ENCODE peak calls at places on chromosomes 6 and 20, in five cellular contexts. D, P, J, I and G are unnamed samples.

GRCh38 chr20:64156136-64156885 is 7.9 kb upstream of the MYT1 start:
- DNase-seq in D (no peak), P (peak), J (no peak), I (no peak), G (no peak)

GRCh38 chr6:111427341-111428116 is 55.5 kb downstream of the REV3L start:
- DNase-seq in D (peak), P (no peak), J (no peak), I (no peak), G (no peak)

GRCh38 chr6:29758761-29759160 is 35.5 kb downstream of the HLA-F start:
- DNase-seq in D (no peak), P (no peak), J (no peak), I (no peak), G (no peak)

GRCh38 chr6:43461936-43462335 is 6.6 kb upstream of the DLK2 start:
- DNase-seq in D (no peak), P (no peak), J (no peak), I (no peak), G (no peak)

GRCh38 chr6:128508588-128509296 is 11.7 kb downstream of the PTPRK start:
- DNase-seq in D (peak), P (no peak), J (no peak), I (no peak), G (no peak)

GRCh38 chr20:8155848-8156602 is 24.0 kb downstream of the PLCB1 start:
- DNase-seq in D (peak), P (no peak), J (no peak), I (peak), G (no peak)

GRCh38 chr6:76026101-76026500 is 46.4 kb downstream of the IMPG1 start:
- DNase-seq in D (no peak), P (no peak), J (no peak), I (no peak), G (no peak)

GRCh38 chr6:165404703-165405102 is 95.3 kb upstream of the C6orf118 start:
- DNase-seq in D (no peak), P (no peak), J (no peak), I (no peak), G (no peak)

GRCh38 chr6:51495806-51496380 is 591.5 kb downstream of the PKHD1 start:
- DNase-seq in D (no peak), P (no peak), J (no peak), I (no peak), G (no peak)

GRCh38 chr6:51490101-51490500 is 597.3 kb downstream of the PKHD1 start:
- DNase-seq in D (no peak), P (no peak), J (no peak), I (no peak), G (no peak)

GRCh38 chr6:51489133-51489532 is 598.3 kb downstream of the PKHD1 start:
- DNase-seq in D (no peak), P (no peak), J (no peak), I (no peak), G (no peak)

GRCh38 chr6:51495016-51495805 is 592.2 kb downstream of the PKHD1 start:
- DNase-seq in D (no peak), P (no peak), J (no peak), I (no peak), G (no peak)

DNA sequence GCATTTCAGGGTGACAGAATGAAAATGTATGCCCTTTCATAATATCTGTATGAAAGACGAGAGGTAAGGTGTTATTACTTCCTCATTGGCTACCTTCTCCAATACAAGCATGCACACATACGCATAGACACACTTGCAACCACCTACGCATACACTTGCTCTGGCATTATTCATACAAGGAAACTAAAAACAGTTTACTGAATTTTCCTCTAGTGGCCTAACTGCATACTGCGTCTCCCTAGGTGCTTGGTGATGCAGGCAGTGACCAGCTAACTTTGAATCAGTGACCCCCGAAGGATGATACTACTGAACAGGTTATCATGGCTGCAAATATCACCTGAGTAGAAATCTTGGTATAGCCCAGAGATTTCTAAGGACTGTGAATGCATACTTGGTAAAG is 593.1 kb downstream of the PKHD1 start:
- DNase-seq in D (no peak), P (no peak), J (no peak), I (no peak), G (no peak)
- TF ChIP-seq CTCF in D (no peak), P (no peak), J (no peak), I (no peak), G (no peak)

GRCh38 chr6:11231108-11231463 is 1.4 kb downstream of the NEDD9 start:
- DNase-seq in D (no peak), P (no peak), J (no peak), I (no peak), G (no peak)
- H3K27ac ChIP-seq in D (peak), P (peak), J (peak), I (peak), G (peak)

DNA sequence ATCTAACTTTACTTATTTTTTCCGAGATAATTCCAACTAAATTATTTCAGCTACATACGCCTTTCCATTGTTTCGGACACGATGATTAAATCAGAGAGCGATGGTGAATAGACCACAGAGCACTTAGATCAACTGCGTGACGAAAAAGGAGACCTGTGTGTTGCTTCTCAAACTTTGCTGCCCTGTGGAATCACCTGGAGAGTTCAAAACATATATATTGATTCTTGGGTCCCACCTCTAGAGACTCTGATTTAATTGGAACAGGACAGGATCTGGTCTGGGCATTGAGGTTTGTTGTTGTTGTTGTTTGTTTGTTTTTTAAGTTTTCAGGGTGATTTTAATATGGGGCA is 401 bp upstream of the TNFRSF21 start:
- DNase-seq in D (no peak), P (no peak), J (no peak), I (no peak), G (no peak)
- TF ChIP-seq CTCF in D (no peak), P (no peak), J (no peak), I (no peak), G (no peak)

GRCh38 chr6:626236-626635 is 30.7 kb downstream of the HUS1B start:
- DNase-seq in D (no peak), P (no peak), J (no peak), I (no peak), G (no peak)
- H3K27ac ChIP-seq in D (no peak), P (no peak), J (no peak), I (no peak), G (no peak)

GRCh38 chr20:49821850-49822249 is 9.2 kb downstream of the SLC9A8 start:
- DNase-seq in D (peak), P (no peak), J (no peak), I (peak), G (no peak)
- TF ChIP-seq CTCF in D (peak), P (no peak), J (no peak), I (peak), G (peak)

DNA sequence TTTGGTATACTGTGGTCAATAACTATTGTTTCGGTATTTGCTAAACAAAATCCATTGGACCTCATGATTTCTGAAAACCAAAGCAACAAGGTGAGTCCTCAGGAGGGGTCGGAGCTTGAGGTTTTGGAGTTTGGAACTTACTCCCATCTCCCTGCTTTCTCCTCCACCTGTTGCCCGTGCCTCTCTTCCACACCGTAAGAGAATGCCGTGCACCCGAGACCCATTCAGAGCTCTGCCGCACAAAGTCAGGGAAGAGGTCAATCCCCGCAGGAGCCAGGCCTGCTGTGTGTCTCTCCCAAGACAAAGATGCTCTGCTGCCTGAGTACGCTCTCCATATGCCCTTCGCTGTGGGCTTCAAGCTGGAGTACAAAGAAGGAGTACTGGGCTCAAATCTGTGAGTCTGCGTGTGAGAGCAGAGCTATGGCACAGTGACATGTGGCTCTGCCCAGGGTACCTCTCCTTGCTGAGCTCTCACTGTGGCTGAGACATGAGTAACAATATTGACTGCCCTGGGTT is 23.9 kb downstream of the PXDC1 start:
- DNase-seq in D (no peak), P (no peak), J (no peak), I (no peak), G (no peak)
- H3K27ac ChIP-seq in D (no peak), P (no peak), J (no peak), I (no peak), G (no peak)

DNA sequence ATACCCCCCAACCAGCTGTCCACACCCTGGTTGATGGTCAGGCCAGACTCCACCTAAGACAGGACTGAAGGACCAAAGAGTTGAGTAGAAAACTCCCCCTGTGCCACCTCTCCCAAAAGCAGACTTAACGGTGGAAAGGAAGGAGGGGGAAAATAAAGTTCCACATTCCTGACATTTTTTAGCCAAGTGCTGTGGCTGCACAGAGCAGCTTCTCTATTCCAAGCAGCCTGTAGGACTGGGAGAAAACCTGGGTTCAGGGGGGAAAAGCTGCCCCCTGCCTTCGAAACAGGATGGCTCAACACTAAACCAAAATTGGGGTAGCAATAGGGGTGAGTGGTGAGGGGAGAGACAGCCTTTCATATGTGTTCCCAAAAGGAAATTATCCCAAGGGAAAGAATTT is 3.6 kb downstream of the TRAM2 start:
- DNase-seq in D (peak), P (no peak), J (no peak), I (no peak), G (no peak)
- TF ChIP-seq CTCF in D (no peak), P (peak), J (no peak), I (no peak), G (no peak)

GRCh38 chr20:17635846-17636245 is 46.2 kb downstream of the RRBP1 start:
- DNase-seq in D (no peak), P (no peak), J (no peak), I (no peak), G (no peak)

GRCh38 chr20:17637413-17637780 is 44.6 kb downstream of the RRBP1 start:
- DNase-seq in D (no peak), P (no peak), J (no peak), I (no peak), G (no peak)

GRCh38 chr20:17635320-17635673 is 46.7 kb downstream of the RRBP1 start:
- DNase-seq in D (no peak), P (no peak), J (no peak), I (no peak), G (no peak)

GRCh38 chr20:17637985-17638640 is 43.9 kb downstream of the RRBP1 start:
- DNase-seq in D (no peak), P (no peak), J (no peak), I (no peak), G (no peak)

GRCh38 chr20:17636523-17637412 is 45.3 kb downstream of the RRBP1 start:
- DNase-seq in D (no peak), P (no peak), J (no peak), I (no peak), G (no peak)
- H3K27ac ChIP-seq in D (no peak), P (no peak), J (no peak), I (peak), G (no peak)

DNA sequence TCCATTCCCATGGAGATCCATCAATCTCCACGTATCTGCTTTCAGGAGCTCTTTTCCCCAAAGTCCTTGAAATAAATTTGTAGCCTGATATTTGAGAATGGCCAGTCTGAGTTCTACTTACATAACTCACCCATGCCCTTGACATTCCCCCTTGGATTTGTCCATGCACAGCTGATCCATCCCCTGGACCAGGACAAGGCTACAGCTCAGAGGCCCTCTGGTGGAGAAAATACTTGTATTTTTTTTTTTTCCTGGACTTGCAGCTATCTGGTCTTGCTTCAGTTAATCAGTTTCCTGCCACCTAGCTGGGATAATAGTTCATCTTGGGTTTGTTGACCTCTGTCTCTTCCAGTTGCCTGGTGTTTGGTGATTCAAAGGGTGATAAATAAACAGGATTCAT is 467.6 kb downstream of the DHX35 start:
- DNase-seq in D (no peak), P (no peak), J (no peak), I (no peak), G (no peak)
- TF ChIP-seq CTCF in D (no peak), P (peak), J (peak), I (peak), G (peak)

DNA sequence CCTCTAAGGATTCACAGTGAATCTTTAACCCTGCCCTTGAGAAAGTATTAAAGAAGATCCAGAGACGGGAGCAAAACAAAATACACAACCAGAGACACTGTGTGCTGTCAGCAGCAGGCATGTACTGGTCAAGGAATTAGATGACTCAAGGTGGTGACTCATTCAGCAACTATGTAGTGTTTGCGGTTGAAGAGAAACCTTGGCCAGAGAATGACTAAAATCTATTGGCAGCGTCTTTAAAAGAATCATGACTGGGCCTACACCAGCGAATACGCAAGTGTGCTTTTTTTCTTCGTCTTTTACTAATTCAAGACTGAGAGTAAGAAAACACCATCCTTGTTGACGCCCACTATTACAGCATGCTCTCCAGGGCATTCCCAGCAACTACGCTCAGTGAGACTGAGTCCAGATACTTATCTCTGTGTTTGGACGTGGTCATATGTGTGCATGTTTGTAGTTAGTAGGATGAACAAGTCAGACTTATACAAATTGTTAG is 72.4 kb upstream of the BACH2 start:
- DNase-seq in D (peak), P (no peak), J (peak), I (peak), G (no peak)
- H3K27ac ChIP-seq in D (peak), P (peak), J (peak), I (peak), G (no peak)